ENCODE peak calls at places on chromosomes 11 and 22, in seven cellular contexts. B is bronchial epithelial cell, S is astrocyte of the spinal cord, P is tibial artery, Q is fibroblast of mammary gland, N is mammary epithelial cell, U is stomach. X is an unnamed sample.

GRCh38 chr22:39519681-39520053 is 695 bp upstream of the ATF4 start:
- DNase-seq in B (no peak), S (no peak), P (peak), Q (no peak), N (peak), U (peak), X (peak)

GRCh38 chr11:861105-861479 is 18.4 kb downstream of the TSPAN4 start:
- DNase-seq in B (no peak), S (no peak), P (no peak), Q (no peak), N (no peak), U (no peak), X (no peak)

GRCh38 chr11:32706985-32707736 is 87.3 kb downstream of the CCDC73 start:
- DNase-seq in B (peak), S (peak), P (no peak), Q (peak), N (peak), U (no peak), X (peak)

GRCh38 chr22:22546490-22546889 is 12.6 kb downstream of the PRAME start:
- DNase-seq in B (peak), S (no peak), P (peak), Q (no peak), N (no peak), U (no peak), X (no peak)

GRCh38 chr11:13269775-13270174 is 7.8 kb upstream of the BMAL1 start:
- DNase-seq in B (peak), S (peak), P (no peak), Q (peak), N (peak), U (no peak), X (peak)

GRCh38 chr22:45429921-45430775 is 16.7 kb downstream of the RIBC2 start:
- DNase-seq in B (no peak), S (no peak), P (peak), Q (no peak), N (no peak), U (no peak), X (no peak)

GRCh38 chr22:31926969-31927368 is 17.4 kb upstream of the YWHAH start:
- DNase-seq in B (peak), S (no peak), P (no peak), Q (no peak), N (peak), U (no peak), X (no peak)

GRCh38 chr11:113114452-113115027 is 153.3 kb downstream of the NCAM1 start:
- DNase-seq in B (peak), S (peak), P (peak), Q (peak), N (peak), U (peak), X (peak)

GRCh38 chr22:25966448-25966913 is 202.8 kb upstream of the SEZ6L start:
- DNase-seq in B (no peak), S (no peak), P (no peak), Q (no peak), N (no peak), U (no peak), X (no peak)

GRCh38 chr11:78338138-78338537 is 79.5 kb downstream of the GAB2 start:
- DNase-seq in B (no peak), S (no peak), P (no peak), Q (no peak), N (no peak), U (no peak), X (no peak)

GRCh38 chr11:100646545-100646944 is 40.5 kb upstream of the ARHGAP42 start:
- DNase-seq in B (no peak), S (no peak), P (no peak), Q (no peak), N (no peak), U (no peak), X (no peak)

GRCh38 chr11:92122561-92122960 is 102.1 kb upstream of the FAT3 start:
- DNase-seq in B (peak), S (peak), P (no peak), Q (no peak), N (peak), U (no peak), X (no peak)

GRCh38 chr11:70839851-70840250 is 412.5 kb downstream of the SHANK2 start:
- DNase-seq in B (no peak), S (no peak), P (no peak), Q (no peak), N (no peak), U (no peak), X (no peak)

GRCh38 chr11:64233913-64234839 is at the start of gene VEGFB:
- DNase-seq in B (no peak), S (peak), P (peak), Q (no peak), N (peak), U (peak), X (peak)

GRCh38 chr11:102783720-102784119 is 3.3 kb upstream of the MMP10 start:
- DNase-seq in B (peak), S (no peak), P (no peak), Q (no peak), N (peak), U (no peak), X (no peak)

GRCh38 chr11:40885257-40885947 is 574.0 kb downstream of the LRRC4C start:
- DNase-seq in B (peak), S (no peak), P (no peak), Q (no peak), N (peak), U (no peak), X (no peak)

GRCh38 chr11:8201524-8202365 is 32.9 kb upstream of the RIC3 start:
- DNase-seq in B (no peak), S (no peak), P (no peak), Q (no peak), N (no peak), U (no peak), X (no peak)

GRCh38 chr11:46913484-46913883 is 4.9 kb downstream of the LRP4 start:
- DNase-seq in B (no peak), S (no peak), P (no peak), Q (no peak), N (no peak), U (no peak), X (no peak)

GRCh38 chr11:95500466-95500865 is 269.5 kb upstream of the SESN3 start:
- DNase-seq in B (no peak), S (no peak), P (no peak), Q (peak), N (no peak), U (no peak), X (no peak)

GRCh38 chr11:70419307-70420007 is 21.1 kb downstream of the CTTN start:
- DNase-seq in B (no peak), S (no peak), P (no peak), Q (no peak), N (no peak), U (no peak), X (no peak)

GRCh38 chr11:130071211-130071712 is 1.6 kb downstream of the APLP2 start:
- DNase-seq in B (peak), S (peak), P (no peak), Q (peak), N (peak), U (no peak), X (peak)

GRCh38 chr22:45007946-45008852 is 1.6 kb downstream of the PHF21B start:
- DNase-seq in B (no peak), S (peak), P (no peak), Q (no peak), N (peak), U (no peak), X (no peak)

GRCh38 chr11:24233041-24233440 is 263.8 kb upstream of the LUZP2 start:
- DNase-seq in B (peak), S (no peak), P (no peak), Q (no peak), N (no peak), U (no peak), X (no peak)

GRCh38 chr11:71252434-71252781 is at the start of gene SHANK2:
- DNase-seq in B (no peak), S (no peak), P (no peak), Q (no peak), N (no peak), U (peak), X (no peak)

GRCh38 chr11:45665206-45665932 is at the start of gene CHST1:
- DNase-seq in B (no peak), S (peak), P (peak), Q (no peak), N (peak), U (peak), X (no peak)

GRCh38 chr11:45662096-45662664 is 3.2 kb downstream of the CHST1 start:
- DNase-seq in B (no peak), S (no peak), P (no peak), Q (no peak), N (no peak), U (no peak), X (no peak)

GRCh38 chr11:45664376-45665205 is 831 bp downstream of the CHST1 start:
- DNase-seq in B (no peak), S (no peak), P (no peak), Q (no peak), N (no peak), U (no peak), X (no peak)

GRCh38 chr11:45662665-45663485 is 2.5 kb downstream of the CHST1 start:
- DNase-seq in B (peak), S (peak), P (no peak), Q (peak), N (peak), U (no peak), X (peak)

GRCh38 chr11:45663486-45664375 is 1.7 kb downstream of the CHST1 start:
- DNase-seq in B (peak), S (peak), P (no peak), Q (peak), N (no peak), U (no peak), X (peak)
- H3K4me3 ChIP-seq in B (peak), S (peak), P (peak), Q (peak), N (no peak), U (peak), X (no peak)

DNA sequence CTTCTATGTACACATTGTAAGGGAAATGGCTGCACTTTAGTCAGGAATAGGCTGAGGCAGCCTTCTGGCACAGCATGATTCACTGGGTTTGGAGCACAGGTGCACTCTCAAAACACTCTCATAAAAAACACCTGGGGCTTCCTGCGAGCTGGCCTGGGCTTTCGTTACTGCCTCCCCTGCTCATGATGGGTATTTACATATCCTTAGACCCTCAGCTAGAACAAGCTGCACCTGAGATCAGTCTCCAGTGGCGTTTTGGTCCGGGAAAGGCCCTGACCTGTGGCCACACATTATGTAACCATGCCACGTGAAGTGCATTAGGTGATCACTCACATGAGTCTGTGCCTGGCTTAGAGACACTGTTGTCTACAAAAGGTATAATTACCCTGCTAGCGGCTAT is 321.7 kb downstream of the TMEM135 start:
- DNase-seq in B (no peak), S (no peak), P (no peak), Q (no peak), N (no peak), U (no peak), X (no peak)
- TF ChIP-seq CTCF in B (no peak), S (no peak), P (no peak), Q (no peak), N (no peak), U (no peak), X (no peak)

DNA sequence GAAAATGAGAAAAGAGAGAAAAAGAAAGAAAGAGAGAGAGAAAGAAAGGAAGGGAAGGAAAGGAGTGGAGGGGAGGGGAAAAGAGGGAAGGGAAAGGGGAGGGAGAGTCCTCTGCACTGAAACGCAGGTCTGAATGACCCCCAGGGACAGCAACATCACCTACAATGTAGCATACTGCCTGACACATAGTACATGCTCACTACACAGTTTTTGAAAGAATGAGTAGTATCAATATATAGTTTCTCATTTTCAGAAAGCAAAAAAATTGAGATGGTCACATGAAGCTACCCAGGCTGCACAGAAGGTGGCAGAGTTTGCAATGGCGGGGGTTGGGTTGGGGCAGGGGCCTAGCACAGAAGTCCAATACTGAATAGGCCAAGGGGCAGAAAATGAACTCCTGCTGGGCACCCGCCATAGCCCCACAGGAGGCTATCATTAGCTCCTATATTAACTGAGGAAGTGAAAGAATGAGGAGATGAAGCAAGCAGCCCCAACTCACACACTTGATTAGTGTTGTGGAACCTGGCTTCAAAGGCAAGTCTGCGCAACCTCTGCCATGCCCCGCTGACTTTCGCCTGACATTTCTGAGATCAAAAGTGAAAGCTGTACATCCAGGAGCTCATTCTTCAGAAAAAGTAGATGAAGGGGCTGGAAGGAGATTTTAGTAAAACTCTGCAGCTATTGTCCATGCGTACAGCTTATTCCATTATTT is 241.2 kb upstream of the SYN3 start:
- DNase-seq in B (peak), S (no peak), P (no peak), Q (no peak), N (no peak), U (no peak), X (no peak)
- H3K4me3 ChIP-seq in B (no peak), S (no peak), P (no peak), Q (no peak), N (no peak), U (no peak), X (no peak)

DNA sequence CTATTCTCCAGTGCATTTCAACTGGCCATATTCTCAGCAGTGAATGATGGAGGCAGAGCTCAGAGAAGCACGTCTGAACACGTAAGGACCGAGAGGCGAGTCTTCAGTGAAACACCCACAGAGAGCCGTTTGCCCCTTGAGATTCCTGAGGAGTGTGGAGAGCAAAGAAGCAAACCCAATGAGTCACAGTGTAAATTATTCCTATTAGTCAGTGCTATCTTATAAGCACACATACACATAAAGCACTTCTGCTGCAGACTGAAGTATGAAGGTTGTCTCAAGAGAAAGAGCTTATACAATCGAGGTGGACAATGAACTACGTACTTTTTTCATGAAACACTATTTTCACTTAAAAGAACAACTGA is 37.4 kb downstream of the GALNT18 start:
- DNase-seq in B (peak), S (peak), P (no peak), Q (peak), N (peak), U (no peak), X (peak)
- TF ChIP-seq CTCF in B (no peak), S (no peak), P (no peak), Q (no peak), N (no peak), U (no peak), X (no peak)

GRCh38 chr11:62538470-62539237 is 8.0 kb downstream of the AHNAK start:
- DNase-seq in B (no peak), S (no peak), P (no peak), Q (no peak), N (no peak), U (no peak), X (no peak)
- H3K4me3 ChIP-seq in B (no peak), S (no peak), P (peak), Q (peak), N (no peak), U (peak), X (peak)

DNA sequence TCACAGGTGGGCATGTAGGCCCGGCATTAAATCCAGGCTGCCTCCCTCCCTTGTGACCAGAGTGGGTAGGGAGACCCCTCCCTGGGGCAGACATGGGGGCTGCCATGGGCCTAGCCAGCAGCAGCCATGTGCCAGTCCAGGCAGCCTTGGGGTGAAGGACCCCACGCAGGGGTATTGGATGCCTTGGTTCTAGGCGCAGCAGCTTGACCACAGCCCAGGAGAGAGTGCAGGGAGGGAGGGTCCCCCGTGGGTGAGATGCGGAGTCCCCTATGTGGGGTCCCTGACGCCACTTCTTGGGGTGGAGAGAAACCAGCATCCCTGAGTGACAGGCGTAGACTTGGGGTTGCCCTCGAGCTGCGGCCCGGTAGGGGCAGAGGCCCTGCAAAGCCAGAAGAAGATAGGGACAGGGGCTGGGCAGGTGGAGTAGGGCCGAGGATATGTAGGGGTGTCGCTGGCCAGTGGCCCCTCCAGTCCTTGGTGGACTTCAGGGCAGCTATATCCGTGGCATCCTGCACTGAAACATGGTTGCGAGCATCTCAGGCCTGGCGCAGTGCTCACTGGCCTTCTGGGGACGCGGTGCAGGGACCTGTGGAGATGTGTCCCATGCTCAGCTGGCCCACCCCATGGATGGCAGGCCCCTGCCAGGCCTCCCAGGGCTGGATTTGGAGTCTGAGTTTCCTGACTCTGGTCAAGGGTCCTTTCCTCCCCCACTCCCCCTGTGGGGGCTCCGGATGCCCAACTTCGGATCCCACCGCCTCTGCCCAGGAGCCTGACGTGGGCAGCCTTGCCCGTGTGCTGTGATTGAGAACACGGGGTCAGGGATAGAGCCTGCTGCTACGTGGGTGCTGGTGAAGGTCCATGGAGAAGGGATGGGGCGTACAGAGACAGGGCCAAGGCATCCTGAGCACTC is 1179.8 kb downstream of the BRD1 start:
- DNase-seq in B (no peak), S (no peak), P (no peak), Q (no peak), N (no peak), U (no peak), X (no peak)
- TF ChIP-seq CTCF in B (no peak), S (no peak), P (no peak), Q (no peak), N (no peak), U (no peak), X (no peak)

DNA sequence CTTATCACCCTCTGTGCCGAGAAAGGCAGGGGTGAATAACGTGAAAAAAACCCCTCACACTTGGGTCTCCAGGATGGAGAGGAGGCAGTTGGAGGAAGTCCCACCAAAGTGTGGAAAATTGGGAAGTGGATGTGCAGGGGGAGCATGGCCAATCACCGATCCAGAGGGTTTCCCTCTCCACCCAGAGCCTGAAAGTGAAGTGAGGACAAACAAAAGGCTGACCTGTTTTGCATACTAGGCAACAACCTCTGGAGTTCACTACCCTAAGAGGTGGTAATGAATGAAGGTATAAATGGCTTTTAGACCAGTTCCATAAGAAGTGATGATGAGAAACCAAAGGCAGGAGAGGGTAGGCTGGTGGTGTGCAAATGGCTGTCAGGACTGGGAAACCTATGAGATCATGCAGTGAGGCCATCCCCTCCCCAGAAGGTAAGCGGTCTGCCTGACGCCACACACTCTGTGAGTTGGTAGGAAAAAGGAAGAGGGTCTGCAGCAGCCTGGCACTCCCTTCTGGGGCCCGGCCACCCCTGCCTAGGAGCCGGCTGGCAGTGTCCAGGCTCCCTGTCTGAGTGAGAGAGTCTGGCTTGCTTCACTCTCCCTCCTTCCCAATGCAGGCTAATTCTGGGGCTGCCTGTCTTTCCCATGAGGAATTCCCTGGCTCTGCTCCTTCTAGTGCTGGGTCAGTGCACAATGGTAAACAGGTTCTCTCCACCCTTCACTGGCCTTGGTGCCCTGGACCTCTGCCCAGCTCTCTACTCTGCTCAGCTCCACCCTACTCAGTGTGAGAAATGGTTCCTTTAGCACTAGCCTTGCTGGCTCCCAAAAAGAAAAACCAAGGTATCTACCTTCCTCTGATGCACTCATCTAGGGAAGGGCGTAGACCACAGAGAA is 15.6 kb downstream of the TBC1D10A start:
- DNase-seq in B (no peak), S (no peak), P (peak), Q (peak), N (peak), U (peak), X (peak)
- H3K4me3 ChIP-seq in B (no peak), S (no peak), P (peak), Q (no peak), N (no peak), U (no peak), X (peak)

GRCh38 chr11:120217941-120218694 is 7.3 kb downstream of the OAF start:
- DNase-seq in B (no peak), S (no peak), P (no peak), Q (no peak), N (no peak), U (peak), X (no peak)
- TF ChIP-seq CTCF in B (no peak), S (no peak), P (no peak), Q (no peak), N (no peak), U (no peak), X (no peak)

X was measured in fibroblast of the aortic adventitia.